ENCODE peak calls at places on chromosomes 5 and 9, in nine cellular contexts. One of them, this sample, is unnamed. For H3K9me3, the result is how much of the 10 kb centered on the place peaks cover.

GRCh38 chr5:13989832-13990231 is 45.3 kb upstream of the DNAH5 start:
- DNase-seq in K562: no peak
- DNase-seq in breast epithelium: no peak
- DNase-seq in left ventricle myocardium inferior: no peak
- DNase-seq in prostate gland: no peak
- DNase-seq in PC-3: no peak
- DNase-seq in A673: no peak
- DNase-seq in fibroblast of lung: no peak
- DNase-seq in A549: no peak
- DNase-seq in this sample: no peak

GRCh38 chr5:107157811-107158210 is 512.9 kb downstream of the EFNA5 start:
- DNase-seq in K562: no peak
- DNase-seq in breast epithelium: no peak
- DNase-seq in left ventricle myocardium inferior: no peak
- DNase-seq in prostate gland: no peak
- DNase-seq in PC-3: no peak
- DNase-seq in A673: no peak
- DNase-seq in fibroblast of lung: no peak
- DNase-seq in A549: no peak
- DNase-seq in this sample: no peak

GRCh38 chr5:127419007-127419406 is 98.4 kb upstream of the PRRC1 start:
- DNase-seq in K562: no peak
- DNase-seq in breast epithelium: no peak
- DNase-seq in left ventricle myocardium inferior: no peak
- DNase-seq in prostate gland: no peak
- DNase-seq in PC-3: no peak
- DNase-seq in A673: no peak
- DNase-seq in fibroblast of lung: no peak
- DNase-seq in A549: peak
- DNase-seq in this sample: no peak

GRCh38 chr9:136099547-136099946 is 4.5 kb upstream of the NACC2 start:
- DNase-seq in K562: no peak
- DNase-seq in breast epithelium: no peak
- DNase-seq in left ventricle myocardium inferior: no peak
- DNase-seq in prostate gland: no peak
- DNase-seq in PC-3: no peak
- DNase-seq in A673: no peak
- DNase-seq in fibroblast of lung: no peak
- DNase-seq in A549: no peak
- DNase-seq in this sample: no peak

GRCh38 chr9:29214702-29215248 is 1641.5 kb upstream of the C9orf72 start:
- DNase-seq in K562: no peak
- DNase-seq in breast epithelium: no peak
- DNase-seq in left ventricle myocardium inferior: no peak
- DNase-seq in prostate gland: no peak
- DNase-seq in PC-3: no peak
- DNase-seq in A673: peak
- DNase-seq in fibroblast of lung: no peak
- DNase-seq in A549: no peak
- DNase-seq in this sample: no peak

GRCh38 chr5:14900661-14901461 is 29.3 kb upstream of the ANKH start:
- DNase-seq in K562: no peak
- DNase-seq in breast epithelium: no peak
- DNase-seq in left ventricle myocardium inferior: peak
- DNase-seq in prostate gland: no peak
- DNase-seq in PC-3: no peak
- DNase-seq in A673: no peak
- DNase-seq in fibroblast of lung: peak
- DNase-seq in A549: no peak
- DNase-seq in this sample: no peak

GRCh38 chr9:124941689-124942561 is 1.0 kb upstream of the GOLGA1 start:
- DNase-seq in K562: peak
- DNase-seq in breast epithelium: peak
- DNase-seq in left ventricle myocardium inferior: peak
- DNase-seq in prostate gland: peak
- DNase-seq in PC-3: peak
- DNase-seq in A673: peak
- DNase-seq in fibroblast of lung: peak
- DNase-seq in A549: peak
- DNase-seq in this sample: peak

GRCh38 chr5:35342664-35343063 is 112.4 kb upstream of the PRLR start:
- DNase-seq in K562: no peak
- DNase-seq in breast epithelium: no peak
- DNase-seq in left ventricle myocardium inferior: no peak
- DNase-seq in prostate gland: no peak
- DNase-seq in PC-3: no peak
- DNase-seq in A673: no peak
- DNase-seq in fibroblast of lung: no peak
- DNase-seq in A549: no peak
- DNase-seq in this sample: no peak

GRCh38 chr5:169162407-169162806 is 138.5 kb downstream of the SLIT3 start:
- DNase-seq in K562: no peak
- DNase-seq in breast epithelium: no peak
- DNase-seq in left ventricle myocardium inferior: no peak
- DNase-seq in prostate gland: no peak
- DNase-seq in PC-3: peak
- DNase-seq in A673: no peak
- DNase-seq in fibroblast of lung: peak
- DNase-seq in A549: no peak
- DNase-seq in this sample: no peak

GRCh38 chr5:43839218-43839617 is 236.2 kb downstream of the NNT start:
- DNase-seq in K562: no peak
- DNase-seq in breast epithelium: no peak
- DNase-seq in left ventricle myocardium inferior: no peak
- DNase-seq in prostate gland: no peak
- DNase-seq in PC-3: peak
- DNase-seq in A673: no peak
- DNase-seq in fibroblast of lung: peak
- DNase-seq in A549: no peak
- DNase-seq in this sample: no peak

GRCh38 chr9:116541402-116541801 is 145.7 kb upstream of the TRIM32 start:
- DNase-seq in K562: no peak
- DNase-seq in breast epithelium: no peak
- DNase-seq in left ventricle myocardium inferior: no peak
- DNase-seq in prostate gland: no peak
- DNase-seq in PC-3: no peak
- DNase-seq in A673: no peak
- DNase-seq in fibroblast of lung: no peak
- DNase-seq in A549: no peak
- DNase-seq in this sample: no peak

GRCh38 chr5:176438959-176439757 is 9.0 kb upstream of the FAF2 start:
- DNase-seq in K562: peak
- DNase-seq in breast epithelium: no peak
- DNase-seq in left ventricle myocardium inferior: no peak
- DNase-seq in prostate gland: no peak
- DNase-seq in PC-3: peak
- DNase-seq in A673: no peak
- DNase-seq in fibroblast of lung: peak
- DNase-seq in A549: peak
- DNase-seq in this sample: no peak

GRCh38 chr5:117680421-117680820 is 1105.8 kb upstream of the SEMA6A start:
- DNase-seq in K562: no peak
- DNase-seq in breast epithelium: no peak
- DNase-seq in left ventricle myocardium inferior: no peak
- DNase-seq in prostate gland: no peak
- DNase-seq in PC-3: no peak
- DNase-seq in A673: no peak
- DNase-seq in fibroblast of lung: peak
- DNase-seq in A549: no peak
- DNase-seq in this sample: no peak

GRCh38 chr5:36462295-36463021 is 143.9 kb upstream of the SLC1A3 start:
- DNase-seq in K562: no peak
- DNase-seq in breast epithelium: no peak
- DNase-seq in left ventricle myocardium inferior: no peak
- DNase-seq in prostate gland: no peak
- DNase-seq in PC-3: no peak
- DNase-seq in A673: no peak
- DNase-seq in fibroblast of lung: peak
- DNase-seq in A549: no peak
- DNase-seq in this sample: no peak

GRCh38 chr5:133499896-133500295 is 112.4 kb downstream of the FSTL4 start:
- DNase-seq in K562: no peak
- DNase-seq in breast epithelium: no peak
- DNase-seq in left ventricle myocardium inferior: no peak
- DNase-seq in prostate gland: peak
- DNase-seq in PC-3: no peak
- DNase-seq in A673: no peak
- DNase-seq in fibroblast of lung: no peak
- DNase-seq in A549: no peak
- DNase-seq in this sample: no peak

DNA sequence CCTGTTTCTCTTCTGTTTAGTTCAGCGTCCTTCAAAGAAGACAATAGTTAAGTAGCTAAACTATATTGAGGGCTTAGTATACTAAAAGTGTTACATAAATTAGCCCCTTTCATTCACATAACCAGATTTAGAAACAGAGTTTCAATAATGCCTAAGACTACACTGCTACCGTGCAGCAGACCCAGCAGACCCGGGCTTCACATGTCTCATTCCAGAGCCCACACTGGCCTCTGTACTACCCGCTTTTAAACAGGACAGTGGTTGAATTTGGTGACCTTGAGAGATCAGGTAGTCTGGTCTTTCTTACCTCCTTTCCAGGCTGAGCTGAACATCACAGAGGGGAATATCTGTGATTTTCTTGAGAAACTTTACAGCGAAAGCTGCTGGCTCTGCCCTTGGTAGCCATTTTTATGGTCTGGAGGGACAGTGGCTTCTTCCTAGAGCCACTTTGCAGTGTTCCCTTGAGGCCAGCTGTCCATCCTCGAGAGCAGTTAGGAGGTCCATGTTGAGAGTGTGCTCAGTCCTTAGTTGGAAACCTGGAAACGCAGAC is 56.5 kb downstream of the SLC22A5 start:
- DNase-seq in K562: no peak
- DNase-seq in breast epithelium: no peak
- DNase-seq in left ventricle myocardium inferior: no peak
- DNase-seq in prostate gland: no peak
- DNase-seq in PC-3: no peak
- DNase-seq in A673: no peak
- DNase-seq in fibroblast of lung: no peak
- DNase-seq in A549: no peak
- DNase-seq in this sample: no peak
- H3K4me3 ChIP-seq in K562: no peak
- H3K4me3 ChIP-seq in breast epithelium: peak
- H3K4me3 ChIP-seq in left ventricle myocardium inferior: no peak
- H3K4me3 ChIP-seq in prostate gland: no peak
- H3K4me3 ChIP-seq in PC-3: no peak
- H3K4me3 ChIP-seq in A673: no peak
- H3K4me3 ChIP-seq in fibroblast of lung: no peak
- H3K4me3 ChIP-seq in A549: no peak
- H3K4me3 ChIP-seq in this sample: no peak

GRCh38 chr9:133737071-133737773 is 930 bp downstream of the SARDH start:
- DNase-seq in K562: no peak
- DNase-seq in breast epithelium: no peak
- DNase-seq in left ventricle myocardium inferior: no peak
- DNase-seq in prostate gland: no peak
- DNase-seq in PC-3: no peak
- DNase-seq in A673: no peak
- DNase-seq in fibroblast of lung: no peak
- DNase-seq in A549: no peak
- DNase-seq in this sample: peak

GRCh38 chr9:133737774-133738038 is 446 bp downstream of the SARDH start:
- DNase-seq in K562: no peak
- DNase-seq in breast epithelium: no peak
- DNase-seq in left ventricle myocardium inferior: no peak
- DNase-seq in prostate gland: no peak
- DNase-seq in PC-3: no peak
- DNase-seq in A673: no peak
- DNase-seq in fibroblast of lung: no peak
- DNase-seq in A549: no peak
- DNase-seq in this sample: no peak

GRCh38 chr9:133739408-133740280 is 1.5 kb upstream of the SARDH start:
- DNase-seq in K562: no peak
- DNase-seq in breast epithelium: no peak
- DNase-seq in left ventricle myocardium inferior: no peak
- DNase-seq in prostate gland: no peak
- DNase-seq in PC-3: no peak
- DNase-seq in A673: no peak
- DNase-seq in fibroblast of lung: no peak
- DNase-seq in A549: no peak
- DNase-seq in this sample: no peak

GRCh38 chr9:133738806-133739150 is 626 bp upstream of the SARDH start:
- DNase-seq in K562: no peak
- DNase-seq in breast epithelium: no peak
- DNase-seq in left ventricle myocardium inferior: no peak
- DNase-seq in prostate gland: no peak
- DNase-seq in PC-3: no peak
- DNase-seq in A673: no peak
- DNase-seq in fibroblast of lung: no peak
- DNase-seq in A549: no peak
- DNase-seq in this sample: no peak

GRCh38 chr9:133738039-133738805 is at the start of gene SARDH:
- DNase-seq in K562: peak
- DNase-seq in breast epithelium: no peak
- DNase-seq in left ventricle myocardium inferior: peak
- DNase-seq in prostate gland: no peak
- DNase-seq in PC-3: peak
- DNase-seq in A673: peak
- DNase-seq in fibroblast of lung: peak
- DNase-seq in A549: no peak
- DNase-seq in this sample: no peak
- TF ChIP-seq CTCF in K562: no peak
- TF ChIP-seq CTCF in breast epithelium: no peak
- TF ChIP-seq CTCF in left ventricle myocardium inferior: no peak
- TF ChIP-seq CTCF in prostate gland: no peak
- TF ChIP-seq CTCF in PC-3: no peak
- TF ChIP-seq CTCF in A673: no peak
- TF ChIP-seq CTCF in fibroblast of lung: no peak
- TF ChIP-seq CTCF in A549: no peak
- TF ChIP-seq CTCF in this sample: no peak

GRCh38 chr9:40913928-40914673 is 214.4 kb downstream of the FOXD4L6 start:
- DNase-seq in K562: no peak
- DNase-seq in breast epithelium: no peak
- DNase-seq in left ventricle myocardium inferior: no peak
- DNase-seq in prostate gland: no peak
- DNase-seq in PC-3: no peak
- DNase-seq in A673: no peak
- DNase-seq in fibroblast of lung: no peak
- DNase-seq in A549: no peak
- DNase-seq in this sample: no peak
- H3K9me3 ChIP-seq in K562: under half
- H3K9me3 ChIP-seq in breast epithelium: half or more
- H3K9me3 ChIP-seq in left ventricle myocardium inferior: half or more
- H3K9me3 ChIP-seq in prostate gland: under half
- H3K9me3 ChIP-seq in PC-3: under half
- H3K9me3 ChIP-seq in A673: under half
- H3K9me3 ChIP-seq in fibroblast of lung: under half
- H3K9me3 ChIP-seq in A549: half or more
- H3K9me3 ChIP-seq in this sample: half or more

DNA sequence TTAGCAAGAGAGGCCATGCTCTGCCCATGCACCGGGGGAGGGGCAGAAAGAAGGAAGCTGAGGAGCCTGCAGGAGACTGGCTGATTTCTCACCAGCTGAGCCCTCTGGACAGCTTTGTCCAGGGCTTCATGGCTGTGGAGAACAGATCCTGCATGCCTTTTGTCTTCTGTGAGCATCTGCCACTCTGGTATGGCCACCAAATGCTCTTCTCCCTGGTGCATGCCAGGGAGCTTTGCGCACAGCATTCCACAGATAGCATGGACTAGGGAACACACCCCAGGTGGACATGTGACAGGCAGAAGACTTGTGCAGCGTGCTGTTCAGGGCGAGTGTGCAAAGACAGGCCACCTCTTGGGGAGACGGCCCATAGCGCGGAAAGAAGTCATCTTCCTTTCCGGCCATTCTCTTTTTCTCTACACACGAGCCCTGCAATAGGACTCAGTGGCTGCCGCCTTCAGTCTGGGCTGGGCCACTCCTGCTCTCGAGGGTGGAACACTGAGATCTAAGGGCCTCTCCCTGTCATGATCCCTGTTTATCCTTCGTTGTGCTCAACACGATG is 56.7 kb downstream of the GADD45G start:
- DNase-seq in K562: no peak
- DNase-seq in breast epithelium: no peak
- DNase-seq in left ventricle myocardium inferior: peak
- DNase-seq in prostate gland: no peak
- DNase-seq in PC-3: no peak
- DNase-seq in A673: no peak
- DNase-seq in fibroblast of lung: peak
- DNase-seq in A549: no peak
- DNase-seq in this sample: no peak
- H3K4me3 ChIP-seq in K562: no peak
- H3K4me3 ChIP-seq in breast epithelium: peak
- H3K4me3 ChIP-seq in left ventricle myocardium inferior: peak
- H3K4me3 ChIP-seq in prostate gland: no peak
- H3K4me3 ChIP-seq in PC-3: no peak
- H3K4me3 ChIP-seq in A673: no peak
- H3K4me3 ChIP-seq in fibroblast of lung: peak
- H3K4me3 ChIP-seq in A549: no peak
- H3K4me3 ChIP-seq in this sample: peak